ENCODE peak calls at places on chromosome 2, in four cellular contexts. One of them, this sample, is unnamed. For H3K27me3, the result is how much of the 10 kb centered on the place peaks cover.

GRCh38 chr2:218888341-218888740 is 7.7 kb downstream of the WNT10A start:
- DNase-seq in heart left ventricle: no peak
- DNase-seq in neural progenitor cell: no peak
- DNase-seq in CD8-positive, alpha-beta T cell: no peak
- DNase-seq in this sample: no peak

GRCh38 chr2:148124271-148124670 is 103.4 kb downstream of the MBD5 start:
- DNase-seq in CD8-positive, alpha-beta T cell: no peak
- DNase-seq in neural progenitor cell: no peak
- DNase-seq in heart left ventricle: no peak
- DNase-seq in this sample: peak

GRCh38 chr2:81650048-81650971 is 1345.8 kb upstream of the LRRTM1 start:
- DNase-seq in neural progenitor cell: no peak
- DNase-seq in CD8-positive, alpha-beta T cell: no peak
- DNase-seq in heart left ventricle: no peak
- DNase-seq in this sample: peak

GRCh38 chr2:219448776-219449476 is 14.3 kb downstream of the SPEG start:
- DNase-seq in CD8-positive, alpha-beta T cell: no peak
- DNase-seq in heart left ventricle: no peak
- DNase-seq in neural progenitor cell: peak
- DNase-seq in this sample: no peak

GRCh38 chr2:46913471-46914381 is 1.9 kb downstream of the MCFD2 start:
- DNase-seq in heart left ventricle: no peak
- DNase-seq in neural progenitor cell: peak
- DNase-seq in CD8-positive, alpha-beta T cell: no peak
- DNase-seq in this sample: peak

GRCh38 chr2:12950957-12951656 is 234.4 kb downstream of the TRIB2 start:
- DNase-seq in neural progenitor cell: no peak
- DNase-seq in CD8-positive, alpha-beta T cell: no peak
- DNase-seq in heart left ventricle: no peak
- DNase-seq in this sample: peak

GRCh38 chr2:173828189-173829157 is 136.7 kb downstream of the SP3 start:
- DNase-seq in CD8-positive, alpha-beta T cell: no peak
- DNase-seq in neural progenitor cell: no peak
- DNase-seq in heart left ventricle: no peak
- DNase-seq in this sample: peak

GRCh38 chr2:146003337-146003736 is 1483.4 kb upstream of the ZEB2 start:
- DNase-seq in CD8-positive, alpha-beta T cell: no peak
- DNase-seq in neural progenitor cell: no peak
- DNase-seq in heart left ventricle: no peak
- DNase-seq in this sample: no peak

GRCh38 chr2:239239607-239240479 is 161.0 kb downstream of the HDAC4 start:
- DNase-seq in CD8-positive, alpha-beta T cell: no peak
- DNase-seq in heart left ventricle: no peak
- DNase-seq in neural progenitor cell: peak
- DNase-seq in this sample: no peak

GRCh38 chr2:214311031-214311533 is 99.8 kb upstream of the VWC2L start:
- DNase-seq in CD8-positive, alpha-beta T cell: no peak
- DNase-seq in heart left ventricle: no peak
- DNase-seq in neural progenitor cell: peak
- DNase-seq in this sample: no peak

GRCh38 chr2:9708683-9709538 is 78.1 kb upstream of the YWHAQ start:
- DNase-seq in neural progenitor cell: no peak
- DNase-seq in heart left ventricle: no peak
- DNase-seq in CD8-positive, alpha-beta T cell: no peak
- DNase-seq in this sample: no peak

GRCh38 chr2:231399853-231400667 is 4.5 kb downstream of the B3GNT7 start:
- DNase-seq in CD8-positive, alpha-beta T cell: no peak
- DNase-seq in neural progenitor cell: no peak
- DNase-seq in heart left ventricle: peak
- DNase-seq in this sample: no peak

GRCh38 chr2:221642447-221642846 is 70.3 kb upstream of the EPHA4 start:
- DNase-seq in neural progenitor cell: no peak
- DNase-seq in heart left ventricle: no peak
- DNase-seq in CD8-positive, alpha-beta T cell: no peak
- DNase-seq in this sample: no peak

GRCh38 chr2:237939251-237939650 is 27.6 kb upstream of the UBE2F start:
- DNase-seq in neural progenitor cell: no peak
- DNase-seq in CD8-positive, alpha-beta T cell: no peak
- DNase-seq in heart left ventricle: no peak
- DNase-seq in this sample: no peak

DNA sequence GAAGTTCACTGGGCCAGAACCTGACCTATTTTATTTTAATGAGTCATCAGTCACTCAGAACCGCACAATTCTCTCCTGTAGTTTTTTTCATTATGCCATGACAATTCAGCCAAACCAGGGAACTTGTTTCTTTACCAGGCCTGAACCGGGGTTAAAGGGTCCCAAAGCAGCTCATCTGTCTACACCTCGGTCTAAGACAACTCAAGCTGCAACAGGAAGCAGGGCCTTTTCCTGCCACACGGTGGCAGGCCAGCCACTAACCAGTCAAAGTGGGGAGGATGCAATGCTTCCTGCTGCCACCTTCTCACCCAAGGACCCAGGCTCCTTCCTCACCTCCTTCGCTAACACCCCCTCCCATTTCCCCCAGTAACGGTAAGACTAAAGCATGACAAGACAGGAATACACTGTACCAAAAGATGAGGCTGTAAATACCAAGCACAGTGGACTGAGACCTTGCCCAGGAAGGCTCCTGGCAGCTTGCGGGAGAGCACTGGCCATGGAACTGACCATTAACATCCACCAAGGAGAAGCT is 56.7 kb upstream of the ACKR3 start:
- DNase-seq in neural progenitor cell: peak
- DNase-seq in heart left ventricle: peak
- DNase-seq in CD8-positive, alpha-beta T cell: peak
- DNase-seq in this sample: peak
- TF ChIP-seq CTCF in neural progenitor cell: peak
- TF ChIP-seq CTCF in heart left ventricle: peak
- TF ChIP-seq CTCF in CD8-positive, alpha-beta T cell: peak
- TF ChIP-seq CTCF in this sample: peak

GRCh38 chr2:70505613-70506391 is 47.8 kb downstream of the TGFA start:
- DNase-seq in CD8-positive, alpha-beta T cell: no peak
- DNase-seq in heart left ventricle: no peak
- DNase-seq in neural progenitor cell: no peak
- DNase-seq in this sample: no peak

GRCh38 chr2:70508711-70509462 is 44.7 kb downstream of the TGFA start:
- DNase-seq in CD8-positive, alpha-beta T cell: no peak
- DNase-seq in heart left ventricle: no peak
- DNase-seq in neural progenitor cell: no peak
- DNase-seq in this sample: peak

GRCh38 chr2:70511986-70512729 is 41.5 kb downstream of the TGFA start:
- DNase-seq in heart left ventricle: no peak
- DNase-seq in CD8-positive, alpha-beta T cell: no peak
- DNase-seq in neural progenitor cell: no peak
- DNase-seq in this sample: no peak

GRCh38 chr2:70510213-70510820 is 43.3 kb downstream of the TGFA start:
- DNase-seq in CD8-positive, alpha-beta T cell: no peak
- DNase-seq in neural progenitor cell: no peak
- DNase-seq in heart left ventricle: no peak
- DNase-seq in this sample: no peak

GRCh38 chr2:70509565-70509964 is 44.1 kb downstream of the TGFA start:
- DNase-seq in heart left ventricle: no peak
- DNase-seq in neural progenitor cell: no peak
- DNase-seq in CD8-positive, alpha-beta T cell: no peak
- DNase-seq in this sample: peak
- H3K4me3 ChIP-seq in heart left ventricle: no peak
- H3K4me3 ChIP-seq in neural progenitor cell: no peak
- H3K4me3 ChIP-seq in CD8-positive, alpha-beta T cell: no peak
- H3K4me3 ChIP-seq in this sample: no peak

GRCh38 chr2:33392366-33392765 is 84.1 kb upstream of the RASGRP3 start:
- DNase-seq in CD8-positive, alpha-beta T cell: no peak
- DNase-seq in heart left ventricle: no peak
- DNase-seq in neural progenitor cell: no peak
- DNase-seq in this sample: no peak

GRCh38 chr2:33391582-33392255 is 84.7 kb upstream of the RASGRP3 start:
- DNase-seq in heart left ventricle: no peak
- DNase-seq in neural progenitor cell: no peak
- DNase-seq in CD8-positive, alpha-beta T cell: no peak
- DNase-seq in this sample: no peak

DNA sequence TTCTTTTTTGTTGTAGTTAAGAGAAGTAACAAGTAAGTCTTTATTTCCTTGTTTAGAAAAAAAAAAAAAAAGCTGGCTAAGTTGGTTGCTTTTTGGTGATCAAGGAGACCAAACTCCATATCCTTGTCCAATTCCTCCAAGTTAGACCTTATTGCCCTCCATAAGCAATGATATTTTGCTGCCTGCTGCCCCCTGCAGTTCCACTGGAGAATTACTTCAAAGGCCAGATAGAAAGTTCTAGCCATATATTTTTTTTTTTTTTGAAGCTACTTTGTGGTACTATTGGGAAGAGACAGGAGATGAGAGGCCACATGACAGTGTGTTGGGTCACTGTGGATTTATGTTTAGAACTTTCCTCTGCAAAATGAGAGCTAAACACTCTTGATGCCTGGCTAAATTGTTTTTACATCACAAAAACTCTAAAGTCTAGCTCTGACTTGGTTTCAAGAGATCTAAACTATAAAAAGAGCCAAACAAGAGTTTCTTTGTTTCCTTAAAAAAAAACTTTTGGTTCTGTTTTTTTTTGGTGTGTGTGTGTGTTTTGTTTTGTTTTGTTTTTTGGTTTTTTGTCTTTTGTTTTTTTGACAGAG is 80.7 kb upstream of the RASGRP3 start:
- DNase-seq in heart left ventricle: peak
- DNase-seq in neural progenitor cell: peak
- DNase-seq in CD8-positive, alpha-beta T cell: peak
- DNase-seq in this sample: peak
- H3K27me3 ChIP-seq in heart left ventricle: under half
- H3K27me3 ChIP-seq in neural progenitor cell: under half
- H3K27me3 ChIP-seq in CD8-positive, alpha-beta T cell: under half
- H3K27me3 ChIP-seq in this sample: under half

GRCh38 chr2:240733803-240734495 is 42.3 kb downstream of the AQP12A start:
- DNase-seq in neural progenitor cell: peak
- DNase-seq in heart left ventricle: no peak
- DNase-seq in CD8-positive, alpha-beta T cell: no peak
- DNase-seq in this sample: no peak
- TF ChIP-seq CTCF in neural progenitor cell: peak
- TF ChIP-seq CTCF in heart left ventricle: no peak
- TF ChIP-seq CTCF in CD8-positive, alpha-beta T cell: no peak
- TF ChIP-seq CTCF in this sample: no peak

This sample was measured in bronchial epithelial cell.